ENCODE peak calls at places on chromosome 2, in eight cellular contexts. C is NCI-H774, F is tibial nerve, P is GM23248, H is sciatic nerve, Y is ACHN, O is WTC11, K is fibroblast of lung. V is an unnamed sample.

GRCh38 chr2:25079050-25079635 is 37.3 kb downstream of the EFR3B start:
- DNase-seq in C (no peak), F (no peak), P (no peak), H (no peak), Y (no peak), O (no peak), K (no peak), V (no peak)

GRCh38 chr2:192687000-192687399 is 492.3 kb upstream of the TMEFF2 start:
- DNase-seq in C (no peak), F (no peak), P (no peak), H (no peak), Y (no peak), O (no peak), K (no peak), V (no peak)

GRCh38 chr2:18690342-18690741 is 101.0 kb upstream of the NT5C1B start:
- DNase-seq in C (no peak), F (no peak), P (no peak), H (no peak), Y (peak), O (peak), K (no peak), V (no peak)

GRCh38 chr2:218405365-218406208 is 5.9 kb downstream of the CTDSP1 start:
- DNase-seq in C (no peak), F (peak), P (no peak), H (peak), Y (peak), O (peak), K (no peak), V (no peak)

GRCh38 chr2:240840435-240841060 is 20.5 kb upstream of the KIF1A start:
- DNase-seq in C (peak), F (peak), P (peak), H (peak), Y (peak), O (peak), K (peak), V (peak)

GRCh38 chr2:165745916-165746315 is 48.1 kb downstream of the GALNT3 start:
- DNase-seq in C (no peak), F (no peak), P (peak), H (no peak), Y (peak), O (no peak), K (peak), V (no peak)

GRCh38 chr2:76314621-76315020 is 603.9 kb upstream of the GCFC2 start:
- DNase-seq in C (no peak), F (no peak), P (no peak), H (no peak), Y (no peak), O (no peak), K (no peak), V (no peak)

GRCh38 chr2:38709515-38710194 is 41.5 kb downstream of the SRSF7 start:
- DNase-seq in C (no peak), F (no peak), P (no peak), H (no peak), Y (no peak), O (no peak), K (no peak), V (no peak)

GRCh38 chr2:144550916-144551315 is 31.0 kb upstream of the ZEB2 start:
- DNase-seq in C (no peak), F (no peak), P (peak), H (no peak), Y (no peak), O (no peak), K (no peak), V (no peak)

GRCh38 chr2:237567276-237568029 is 1.1 kb downstream of the PRLH start:
- DNase-seq in C (no peak), F (no peak), P (no peak), H (no peak), Y (no peak), O (no peak), K (no peak), V (no peak)